ENCODE peak calls at places on chromosomes 7 and 10, in six cellular contexts. C is naive thymus-derived CD4-positive, alpha-beta T cell; G is stimulated activated CD4-positive, alpha-beta T cell treated with anti-CD3 and anti-CD28 coated beads, Interleukin-4, amount 100 ng/mL, for 1 hour; K is WTC11; E is NCI-H446 treated with DMSO at 0.1 percent for 48 hours; A is LoVo. S is an unnamed sample.

GRCh38 chr7:5406957-5407930 is 16.4 kb downstream of the TNRC18 start:
- DNase-seq in C (no peak), G (no peak), K (peak; percentile 83), E (no peak), A (no peak), S (peak; percentile 81)

GRCh38 chr7:16063691-16064090 is 357.6 kb downstream of the CRPPA start:
- DNase-seq in C (no peak), G (no peak), K (no peak), E (peak; percentile 5), A (no peak), S (no peak)

GRCh38 chr7:24665564-24666294 is 91.5 kb downstream of the GSDME start:
- DNase-seq in C (peak; percentile 38), G (peak; percentile 13), K (peak; percentile 23), E (peak; percentile 5), A (peak; percentile 69), S (no peak)

GRCh38 chr7:158885624-158886023 is 29.3 kb downstream of the DYNC2I1 start:
- DNase-seq in C (no peak), G (no peak), K (no peak), E (no peak), A (peak; percentile 8), S (no peak)

GRCh38 chr7:134420509-134421125 is 38.3 kb downstream of the AKR1B1 start:
- DNase-seq in C (no peak), G (no peak), K (peak; percentile 58), E (no peak), A (peak; percentile 65), S (no peak)

GRCh38 chr7:103765891-103766290 is 223.6 kb downstream of the RELN start:
- DNase-seq in C (no peak), G (no peak), K (no peak), E (no peak), A (no peak), S (no peak)

GRCh38 chr7:158865462-158865922 is 9.1 kb downstream of the DYNC2I1 start:
- DNase-seq in C (no peak), G (no peak), K (no peak), E (no peak), A (no peak), S (no peak)

GRCh38 chr10:117631276-117632151 is 89.0 kb downstream of the EMX2 start:
- DNase-seq in C (no peak), G (no peak), K (no peak), E (peak; percentile 80), A (no peak), S (peak; percentile 47)

GRCh38 chr10:133157662-133158436 is 2.2 kb upstream of the KNDC1 start:
- DNase-seq in C (no peak), G (no peak), K (no peak), E (no peak), A (no peak), S (peak; percentile 55)

GRCh38 chr10:49076741-49077521 is 38.4 kb downstream of the VSTM4 start:
- DNase-seq in C (no peak), G (no peak), K (no peak), E (no peak), A (no peak), S (peak; percentile 66)

GRCh38 chr7:35390146-35390545 is 136.2 kb upstream of the TBX20 start:
- DNase-seq in C (no peak), G (no peak), K (no peak), E (no peak), A (no peak), S (no peak)

GRCh38 chr10:6083523-6084475 is 5.0 kb upstream of the RBM17 start:
- DNase-seq in C (peak; percentile 63), G (peak; percentile 43), K (no peak), E (no peak), A (no peak), S (peak; percentile 47)

GRCh38 chr10:5943536-5943935 is 33.8 kb downstream of the IL15RA start:
- DNase-seq in C (no peak), G (no peak), K (peak; percentile 28), E (no peak), A (no peak), S (no peak)

GRCh38 chr10:110221721-110222261 is 14.4 kb downstream of the MXI1 start:
- DNase-seq in C (peak; percentile 62), G (peak; percentile 68), K (peak; percentile 68), E (peak; percentile 65), A (peak; percentile 15), S (peak; percentile 98)

GRCh38 chr10:10515479-10516204 is 502.0 kb upstream of the CELF2 start:
- DNase-seq in C (no peak), G (no peak), K (no peak), E (no peak), A (no peak), S (peak; percentile 54)

GRCh38 chr7:143216151-143216550 is 5.7 kb upstream of the TAS2R40 start:
- DNase-seq in C (no peak), G (no peak), K (no peak), E (no peak), A (no peak), S (no peak)

GRCh38 chr10:118500477-118501104 is 94.9 kb downstream of the PRLHR start:
- DNase-seq in C (no peak), G (no peak), K (no peak), E (no peak), A (no peak), S (no peak)

GRCh38 chr10:88999629-89000028 is 9.0 kb downstream of the FAS start:
- DNase-seq in C (no peak), G (no peak), K (no peak), E (no peak), A (no peak), S (no peak)

GRCh38 chr10:43314626-43315025 is 47.8 kb upstream of the RASGEF1A start:
- DNase-seq in C (no peak), G (no peak), K (no peak), E (no peak), A (no peak), S (no peak)

GRCh38 chr7:30658471-30659074 is 23.7 kb downstream of the CRHR2 start:
- DNase-seq in C (no peak), G (no peak), K (no peak), E (no peak), A (no peak), S (no peak)

GRCh38 chr10:3226960-3227724 is 54.6 kb upstream of the PITRM1 start:
- DNase-seq in C (no peak), G (no peak), K (no peak), E (no peak), A (peak; percentile 34), S (peak; percentile 95)

GRCh38 chr7:151420144-151420543 is 10.3 kb upstream of the WDR86 start:
- DNase-seq in C (no peak), G (no peak), K (no peak), E (no peak), A (no peak), S (peak; percentile 59)

GRCh38 chr7:67788689-67789088 is 792.1 kb downstream of the TYW1 start:
- DNase-seq in C (no peak), G (no peak), K (peak; percentile 46), E (no peak), A (no peak), S (no peak)

GRCh38 chr7:27964840-27965239 is 215.8 kb downstream of the JAZF1 start:
- DNase-seq in C (no peak), G (no peak), K (no peak), E (no peak), A (no peak), S (no peak)

GRCh38 chr7:4665661-4666060 is 16.4 kb upstream of the FOXK1 start:
- DNase-seq in C (no peak), G (no peak), K (no peak), E (no peak), A (no peak), S (no peak)

GRCh38 chr7:96709381-96710228 is at the start of gene SEM1:
- DNase-seq in C (peak; percentile 53), G (peak; percentile 70), K (peak; percentile 67), E (peak; percentile 68), A (peak; percentile 92), S (peak; percentile 88)

GRCh38 chr7:132614428-132615076 is 38.3 kb upstream of the PLXNA4 start:
- DNase-seq in C (no peak), G (no peak), K (peak; percentile 66), E (no peak), A (no peak), S (peak; percentile 75)

GRCh38 chr7:42686594-42687156 is 225.2 kb downstream of the C7orf25 start:
- DNase-seq in C (no peak), G (no peak), K (peak; percentile 78), E (no peak), A (no peak), S (no peak)

GRCh38 chr10:103278862-103279298 is 1.9 kb downstream of the INA start:
- DNase-seq in C (peak; percentile 19), G (peak; percentile 57), K (peak; percentile 71), E (no peak), A (peak; percentile 50), S (peak; percentile 77)

GRCh38 chr10:49595003-49595712 is 15.0 kb upstream of the SLC18A3 start:
- DNase-seq in C (no peak), G (no peak), K (no peak), E (no peak), A (no peak), S (peak; percentile 52)

GRCh38 chr10:75782463-75783248 is 351.2 kb downstream of the LRMDA start:
- DNase-seq in C (no peak), G (no peak), K (no peak), E (peak; percentile 32), A (no peak), S (no peak)

GRCh38 chr7:111855842-111856227 is 293.5 kb upstream of the IMMP2L start:
- DNase-seq in C (no peak), G (no peak), K (no peak), E (no peak), A (no peak), S (peak; percentile 65)

GRCh38 chr10:4391683-4392082 is 434.3 kb upstream of the AKR1E2 start:
- DNase-seq in C (no peak), G (no peak), K (peak; percentile 33), E (no peak), A (no peak), S (no peak)

GRCh38 chr10:93152136-93152535 is 78.4 kb downstream of the CYP26A1 start:
- DNase-seq in C (no peak), G (no peak), K (no peak), E (no peak), A (peak; percentile 30), S (peak; percentile 81)

GRCh38 chr10:119103687-119104652 is at the start of gene DENND10:
- DNase-seq in C (peak; percentile 40), G (peak; percentile 79), K (peak; percentile 84), E (peak; percentile 31), A (peak; percentile 77), S (peak; percentile 94)

GRCh38 chr10:72251635-72252034 is 22.1 kb upstream of the DDIT4 start:
- DNase-seq in C (no peak), G (no peak), K (no peak), E (no peak), A (no peak), S (no peak)

GRCh38 chr7:460374-461117 is 59.1 kb downstream of the PDGFA start:
- DNase-seq in C (no peak), G (no peak), K (no peak), E (no peak), A (no peak), S (peak; percentile 97)

S was measured in islet precursor cell.